ENCODE peak calls at places on chromosomes 16 and 17, in four cellular contexts. E is HCT116, N is K562, C is H1. B is an unnamed sample.

GRCh38 chr17:48816774-48817590 is at the start of gene TTLL6:
- DNase-seq in C (peak), N (peak), E (peak), B (no peak)

GRCh38 chr17:50201226-50201854 is at the start of gene COL1A1:
- DNase-seq in N (no peak), E (no peak), C (peak), B (no peak)

GRCh38 chr16:30566531-30566930 is 5.0 kb downstream of the ZNF688 start:
- DNase-seq in C (no peak), E (no peak), N (no peak), B (no peak)

GRCh38 chr16:81004646-81005353 is 1.9 kb downstream of the CMC2 start:
- DNase-seq in N (no peak), C (no peak), E (peak), B (no peak)

GRCh38 chr16:27154573-27155521 is 48.5 kb upstream of the KDM8 start:
- DNase-seq in C (peak), N (peak), E (peak), B (no peak)

GRCh38 chr17:65079489-65079900 is 23.0 kb upstream of the GNA13 start:
- DNase-seq in N (no peak), C (no peak), E (no peak), B (no peak)

GRCh38 chr16:83420206-83420760 is 387.5 kb upstream of the HSBP1 start:
- DNase-seq in C (no peak), E (no peak), N (peak), B (no peak)

GRCh38 chr16:89256651-89257254 is 39.2 kb downstream of the ZNF778 start:
- DNase-seq in C (peak), E (no peak), N (no peak), B (no peak)

GRCh38 chr17:74744349-74744713 is 4.1 kb upstream of the NHERF1 start:
- DNase-seq in E (no peak), C (no peak), N (no peak), B (no peak)

GRCh38 chr16:56852401-56852730 is 12.6 kb upstream of the SLC12A3 start:
- DNase-seq in N (no peak), E (no peak), C (no peak), B (no peak)

GRCh38 chr16:49441366-49441780 is 67.8 kb downstream of the C16orf78 start:
- DNase-seq in C (peak), N (no peak), E (no peak), B (peak)

GRCh38 chr17:77829871-77830799 is 128.4 kb upstream of the TNRC6C start:
- DNase-seq in N (peak), C (no peak), E (no peak), B (no peak)

DNA sequence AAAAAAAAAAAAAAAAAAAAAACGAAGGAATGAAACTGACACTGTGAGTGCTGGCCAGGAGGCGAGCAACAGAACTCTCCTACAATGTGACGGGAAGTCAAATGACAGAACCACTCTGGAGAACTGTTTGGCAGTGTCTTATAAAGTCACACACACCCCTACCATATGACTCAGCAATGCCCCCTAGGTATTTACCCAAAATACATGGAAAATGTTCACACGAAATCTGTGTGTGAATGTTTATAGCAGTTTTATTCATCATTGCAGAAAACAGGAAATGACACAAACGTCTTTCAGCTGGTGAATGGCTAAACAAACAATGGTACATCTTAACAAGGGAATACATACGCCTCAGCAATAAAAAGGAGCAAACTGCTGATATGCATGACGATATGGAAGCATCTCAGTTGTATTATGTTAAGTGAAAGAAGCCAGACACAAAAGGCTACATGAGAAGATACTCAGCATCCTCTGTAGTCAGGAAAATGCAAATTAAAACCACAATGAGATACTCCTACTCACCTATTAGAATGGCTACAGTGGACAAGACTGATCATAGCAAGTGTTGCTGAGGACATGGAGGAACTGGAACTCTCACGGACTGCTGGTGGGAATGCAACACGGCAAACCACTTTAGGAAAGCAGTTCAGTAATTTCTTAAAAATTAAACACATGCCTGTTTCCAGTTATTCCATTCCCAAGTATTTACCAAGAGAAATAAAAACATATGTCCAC is 74.7 kb downstream of the TBC1D16 start:
- DNase-seq in E (no peak), N (no peak), C (no peak), B (no peak)
- TF ChIP-seq EGR1 in E (no peak), N (no peak), C (no peak), B (no peak)

DNA sequence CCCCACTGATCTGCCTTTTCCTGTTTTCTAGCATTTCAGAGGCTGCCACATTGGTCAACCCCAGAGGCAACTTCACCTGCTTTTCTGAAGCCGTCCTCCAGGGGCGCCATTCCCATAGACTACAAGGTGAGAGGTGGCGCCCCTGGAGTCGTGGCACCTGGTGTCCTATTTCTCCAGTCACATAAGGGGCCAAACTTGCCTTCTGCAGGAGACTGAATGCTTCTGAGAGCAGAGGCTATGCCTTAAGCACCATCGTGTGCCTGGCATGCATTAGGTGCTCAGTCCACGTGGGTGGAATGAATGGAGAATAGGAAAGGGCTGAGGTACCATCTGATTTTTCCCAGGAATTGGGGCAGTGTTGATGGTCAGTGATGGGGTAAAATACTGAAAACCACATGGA is 164.8 kb downstream of the HAPSTR1 start:
- DNase-seq in E (peak), C (peak), N (peak), B (no peak)
- TF ChIP-seq EGR1 in E (no peak), C (no peak), N (no peak), B (no peak)

GRCh38 chr16:19517424-19518089 is 4.3 kb downstream of the GDE1 start:
- DNase-seq in C (no peak), N (peak), E (no peak), B (no peak)

GRCh38 chr16:19518423-19518822 is 3.5 kb downstream of the GDE1 start:
- DNase-seq in C (no peak), E (no peak), N (no peak), B (no peak)

GRCh38 chr16:19512297-19512696 is 9.6 kb downstream of the GDE1 start:
- DNase-seq in C (no peak), N (no peak), E (no peak), B (no peak)

GRCh38 chr16:19515765-19516164 is 6.1 kb downstream of the GDE1 start:
- DNase-seq in N (no peak), E (no peak), C (no peak), B (no peak)

DNA sequence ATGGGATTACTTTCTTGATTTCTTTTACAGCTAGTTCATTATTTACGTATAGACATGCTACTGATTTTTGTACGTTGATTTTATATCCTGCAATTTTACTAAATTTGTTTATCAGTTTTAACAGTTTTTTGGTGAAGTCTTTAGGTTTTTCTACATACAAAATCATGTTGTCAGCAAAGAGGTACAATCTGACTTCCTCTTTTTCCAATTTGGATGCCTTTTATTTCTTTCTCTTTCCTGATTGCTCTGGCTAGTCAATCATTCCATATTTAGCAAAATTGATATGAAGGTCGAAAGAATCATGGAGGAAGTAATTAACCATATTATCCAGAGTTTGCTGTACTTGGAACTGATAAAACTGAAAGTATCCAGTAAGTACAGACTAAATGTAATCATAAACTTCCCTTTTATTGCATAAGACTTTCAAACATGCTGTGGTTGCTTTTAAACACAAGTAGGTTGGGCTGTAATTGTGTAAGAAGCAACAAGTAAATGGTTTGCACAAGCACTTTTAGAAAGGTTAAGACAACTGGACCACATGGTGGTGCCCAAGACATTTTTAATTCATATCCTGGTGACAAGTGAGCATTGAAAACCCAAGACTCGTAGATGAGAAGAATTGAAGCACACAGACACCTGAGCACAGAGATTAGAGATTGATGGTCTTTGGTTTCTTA is 8.4 kb downstream of the GDE1 start:
- DNase-seq in C (no peak), N (no peak), E (no peak), B (no peak)
- TF ChIP-seq EGR1 in C (no peak), N (no peak), E (no peak), B (no peak)

GRCh38 chr17:64020068-64020766 is at the start of gene ICAM2:
- DNase-seq in C (no peak), E (no peak), N (no peak), B (peak)
- TF ChIP-seq EGR1 in C (no peak), E (no peak), N (no peak), B (no peak)